ENCODE peak calls at places on chromosomes 2 and 18, in nine cellular contexts. W, O, X, F, Z, K, V, R and S are unnamed samples.
A peak's percentile ranks its signal among the peaks of the same experiment; 100 is the strongest.

GRCh38 chr2:118943286-118943685 is 1.3 kb downstream of the MARCO start:
- DNase-seq in V (no peak), F (no peak), O (no peak), Z (no peak), R (no peak), X (no peak), K (no peak), W (no peak), S (no peak)

GRCh38 chr2:98012561-98012979 is 16.8 kb upstream of the TMEM131 start:
- DNase-seq in X (peak; percentile 58), V (no peak), O (no peak), Z (no peak), F (no peak), K (no peak), W (no peak), R (no peak), S (no peak)

GRCh38 chr2:156309922-156310321 is 22.6 kb downstream of the NR4A2 start:
- DNase-seq in Z (no peak), F (no peak), R (no peak), V (no peak), W (no peak), O (no peak), K (no peak), X (no peak), S (no peak)

GRCh38 chr18:25533088-25533676 is 181.2 kb upstream of the ZNF521 start:
- DNase-seq in X (no peak), R (no peak), O (no peak), F (no peak), V (peak; percentile 18), Z (no peak), K (no peak), W (no peak), S (no peak)

GRCh38 chr2:57160976-57161375 is 885.6 kb upstream of the VRK2 start:
- DNase-seq in X (no peak), W (peak; percentile 32), K (no peak), F (no peak), R (no peak), Z (no peak), O (no peak), V (no peak), S (no peak)

GRCh38 chr2:110860620-110861019 is 128.2 kb downstream of the ACOXL start:
- DNase-seq in O (no peak), R (no peak), F (peak; percentile 12), X (no peak), W (no peak), V (no peak), K (no peak), Z (no peak), S (no peak)

GRCh38 chr18:79438089-79438488 is 42.4 kb downstream of the NFATC1 start:
- DNase-seq in F (no peak), X (no peak), V (no peak), O (no peak), K (no peak), Z (no peak), W (no peak), R (no peak), S (no peak)

GRCh38 chr2:24950100-24950499 is 21.7 kb downstream of the DNAJC27 start:
- DNase-seq in K (no peak), X (no peak), V (no peak), F (no peak), R (no peak), Z (no peak), O (no peak), W (no peak), S (no peak)

GRCh38 chr2:227428731-227429285 is 41.1 kb upstream of the SCYGR1 start:
- DNase-seq in X (no peak), F (no peak), K (no peak), R (no peak), W (no peak), O (no peak), V (no peak), Z (no peak), S (no peak)

GRCh38 chr2:150596071-150596470 is 108.6 kb upstream of the RND3 start:
- DNase-seq in F (no peak), X (no peak), Z (no peak), W (no peak), R (no peak), O (no peak), K (no peak), V (no peak), S (no peak)

GRCh38 chr2:112727276-112728028 is 6.6 kb downstream of the NT5DC4 start:
- DNase-seq in K (no peak), R (no peak), X (no peak), V (no peak), O (no peak), Z (no peak), F (no peak), W (no peak), S (no peak)

GRCh38 chr2:217062774-217063173 is 202.9 kb upstream of the TNP1 start:
- DNase-seq in W (no peak), R (no peak), O (no peak), K (no peak), X (no peak), V (no peak), F (no peak), Z (no peak), S (no peak)

GRCh38 chr2:175282300-175282699 is 100.8 kb upstream of the ATP5MC3 start:
- DNase-seq in Z (no peak), W (peak; percentile 7), F (no peak), R (no peak), V (peak; percentile 42), O (peak; percentile 24), X (no peak), K (peak; percentile 81), S (peak; percentile 61)

GRCh38 chr2:128424806-128425205 is 106.1 kb upstream of the HS6ST1 start:
- DNase-seq in K (no peak), V (no peak), O (no peak), Z (no peak), X (no peak), F (no peak), R (no peak), W (no peak), S (no peak)

GRCh38 chr18:79001001-79001400 is 21.4 kb downstream of the SALL3 start:
- DNase-seq in R (no peak), W (no peak), K (peak; percentile 40), X (no peak), O (no peak), Z (no peak), F (no peak), V (no peak), S (no peak)

GRCh38 chr18:69878534-69878933 is 69.1 kb downstream of the CD226 start:
- DNase-seq in V (no peak), W (no peak), X (no peak), K (no peak), Z (no peak), O (no peak), R (no peak), F (no peak), S (no peak)

GRCh38 chr18:48842259-48843061 is 108.3 kb downstream of the SMAD7 start:
- DNase-seq in V (no peak), X (no peak), F (peak; percentile 60), K (no peak), Z (no peak), O (no peak), W (peak; percentile 21), R (peak; percentile 33), S (no peak)

GRCh38 chr2:239833728-239834109 is 191.4 kb downstream of the NDUFA10 start:
- DNase-seq in F (no peak), X (no peak), R (no peak), V (no peak), Z (no peak), W (no peak), K (no peak), O (no peak), S (no peak)

GRCh38 chr2:164620873-164621760 is at the start of gene GRB14:
- DNase-seq in X (no peak), V (no peak), K (peak; percentile 67), F (no peak), W (peak; percentile 33), R (no peak), Z (peak; percentile 80), O (no peak), S (no peak)

GRCh38 chr2:68857855-68858456 is 13.2 kb downstream of the BMP10 start:
- DNase-seq in O (no peak), W (no peak), X (no peak), F (no peak), K (no peak), V (peak; percentile 19), Z (no peak), R (no peak), S (peak; percentile 23)

GRCh38 chr18:63314062-63314790 is 5.3 kb downstream of the BCL2 start:
- DNase-seq in X (no peak), F (no peak), K (no peak), Z (no peak), W (no peak), R (no peak), O (no peak), V (no peak), S (peak; percentile 7)

GRCh38 chr2:99504844-99505584 is 15.2 kb upstream of the REV1 start:
- DNase-seq in V (no peak), Z (no peak), O (no peak), X (no peak), W (no peak), R (no peak), K (no peak), F (no peak), S (no peak)

GRCh38 chr2:59584958-59585357 is 968.5 kb downstream of the BCL11A start:
- DNase-seq in R (no peak), Z (peak; percentile 69), F (no peak), V (no peak), O (no peak), W (no peak), X (peak; percentile 1), K (peak; percentile 28), S (no peak)

GRCh38 chr18:74895686-74896085 is 298.0 kb downstream of the ZNF407 start:
- DNase-seq in W (no peak), V (peak; percentile 64), X (no peak), F (no peak), K (no peak), Z (no peak), O (no peak), R (no peak), S (no peak)

GRCh38 chr2:15782009-15782751 is 158.2 kb upstream of the MYCN start:
- DNase-seq in V (no peak), W (no peak), F (no peak), Z (no peak), K (no peak), R (no peak), O (no peak), X (no peak), S (no peak)

GRCh38 chr2:10345813-10346212 is 43.1 kb downstream of the HPCAL1 start:
- DNase-seq in F (no peak), R (no peak), W (no peak), K (no peak), O (no peak), Z (no peak), X (no peak), V (peak; percentile 44), S (no peak)